ENCODE peak calls at places on chromosomes 6 and 20, in four cellular contexts. A is tibial nerve, I is A549, Q is thyroid gland. N is an unnamed sample. For H3K4me1, the result is how much of the 10 kb centered on the place peaks cover.

GRCh38 chr20:6074145-6074561 is 20.3 kb upstream of the LRRN4 start:
- DNase-seq in A (no peak), Q (no peak), I (peak), N (peak)

GRCh38 chr6:107361568-107362270 is 97.6 kb downstream of the PDSS2 start:
- DNase-seq in Q (peak), I (no peak), A (no peak), N (no peak)

GRCh38 chr6:86963352-86963751 is 26.0 kb downstream of the HTR1E start:
- DNase-seq in Q (no peak), I (no peak), A (no peak), N (no peak)

GRCh38 chr6:54722328-54722727 is 124.2 kb upstream of the FAM83B start:
- DNase-seq in I (no peak), A (no peak), Q (peak), N (no peak)

GRCh38 chr6:106309766-106310373 is 15.7 kb downstream of the ATG5 start:
- DNase-seq in Q (no peak), I (no peak), A (no peak), N (no peak)

GRCh38 chr20:63533388-63533787 is 3.8 kb downstream of the PTK6 start:
- DNase-seq in A (no peak), I (no peak), Q (no peak), N (no peak)

GRCh38 chr20:14178952-14179351 is 158.5 kb downstream of the FLRT3 start:
- DNase-seq in A (no peak), Q (no peak), I (no peak), N (no peak)

GRCh38 chr20:3275966-3276365 is 37.0 kb upstream of the SLC4A11 start:
- DNase-seq in Q (no peak), I (no peak), A (no peak), N (no peak)

GRCh38 chr6:127920804-127921203 is 19.9 kb upstream of the THEMIS start:
- DNase-seq in Q (no peak), I (no peak), A (no peak), N (no peak)

GRCh38 chr6:169250660-169251059 is 3.0 kb downstream of the THBS2 start:
- DNase-seq in A (no peak), Q (no peak), I (peak), N (peak)

GRCh38 chr6:15399651-15400470 is 154.0 kb downstream of the JARID2 start:
- DNase-seq in A (peak), I (peak), Q (peak), N (peak)

GRCh38 chr6:139863356-139863755 is 488.9 kb upstream of the CITED2 start:
- DNase-seq in I (no peak), Q (no peak), A (no peak), N (no peak)

GRCh38 chr6:125812394-125813231 is 21.9 kb downstream of the NCOA7 start:
- DNase-seq in I (peak), A (no peak), Q (no peak), N (no peak)

GRCh38 chr6:156840136-156840535 is 63.0 kb downstream of the ARID1B start:
- DNase-seq in I (no peak), Q (no peak), A (no peak), N (no peak)

GRCh38 chr20:6780414-6780813 is 12.9 kb downstream of the BMP2 start:
- DNase-seq in Q (no peak), I (no peak), A (no peak), N (no peak)

GRCh38 chr20:44618318-44618731 is 33.2 kb downstream of the ADA start:
- DNase-seq in A (no peak), I (no peak), Q (peak), N (peak)

GRCh38 chr6:131262060-131262459 is 126.8 kb downstream of the AKAP7 start:
- DNase-seq in Q (no peak), I (no peak), A (no peak), N (no peak)

GRCh38 chr6:25476126-25476525 is 175.9 kb upstream of the SCGN start:
- DNase-seq in A (no peak), I (no peak), Q (no peak), N (no peak)

GRCh38 chr6:2725999-2726567 is 24.6 kb downstream of the MYLK4 start:
- DNase-seq in A (no peak), Q (no peak), I (no peak), N (no peak)
- TF ChIP-seq POLR2A in A (no peak), Q (no peak), I (no peak), N (no peak)

DNA sequence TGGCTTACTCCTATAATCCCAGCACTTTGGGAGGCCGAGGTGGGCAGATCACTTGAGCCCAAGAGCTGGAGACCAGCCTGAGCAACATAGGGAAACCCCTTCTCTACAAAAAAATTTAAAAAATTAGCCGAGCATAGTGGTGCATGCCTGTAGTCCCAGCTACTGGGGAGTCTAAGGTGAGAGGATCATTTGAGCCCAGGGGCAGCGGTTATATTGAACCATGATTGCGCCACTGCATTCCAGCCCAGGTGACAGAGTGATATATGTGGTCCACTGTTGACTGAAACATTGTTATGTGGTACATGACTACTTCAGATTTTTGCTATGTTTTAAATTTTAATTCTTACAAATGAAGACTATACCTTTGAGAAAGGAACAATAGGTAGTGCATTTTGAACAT is 35.7 kb downstream of the MAPK14 start:
- DNase-seq in I (no peak), A (no peak), Q (no peak), N (no peak)
- H3K4me1 ChIP-seq in I (under half), A (under half), Q (under half), N (under half)

DNA sequence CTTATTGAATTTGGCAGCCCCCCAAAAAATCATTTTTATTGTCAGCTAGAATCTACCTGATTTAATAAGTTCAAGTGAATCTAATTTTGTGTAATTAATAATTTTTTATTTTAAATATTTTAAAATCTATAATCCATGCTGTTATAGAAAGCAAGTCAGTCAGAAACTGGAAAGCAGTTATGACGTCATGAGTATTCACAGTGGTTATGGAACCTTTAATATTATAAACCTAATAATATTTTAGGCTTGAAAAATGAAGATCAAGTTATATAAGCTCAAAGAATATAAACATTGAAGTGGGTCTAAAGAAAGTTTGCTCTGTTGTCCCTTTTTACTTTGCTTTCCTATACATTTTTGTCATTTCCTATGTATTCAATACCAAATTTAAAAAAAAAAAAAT is 1075.1 kb upstream of the EPHA7 start:
- DNase-seq in A (no peak), I (no peak), Q (no peak), N (no peak)
- TF ChIP-seq CTCF in A (no peak), I (no peak), Q (no peak), N (no peak)

GRCh38 chr6:11731423-11731822 is 47.2 kb downstream of the ADTRP start:
- DNase-seq in I (no peak), A (no peak), Q (peak), N (peak)
- TF ChIP-seq POLR2A in I (no peak), A (no peak), Q (no peak), N (no peak)

GRCh38 chr20:53841741-53842140 is 228.7 kb downstream of the BCAS1 start:
- DNase-seq in I (no peak), A (no peak), Q (no peak), N (no peak)

GRCh38 chr20:53842301-53843099 is 227.9 kb downstream of the BCAS1 start:
- DNase-seq in A (no peak), Q (no peak), I (no peak), N (no peak)

GRCh38 chr20:53844259-53844658 is 226.1 kb downstream of the BCAS1 start:
- DNase-seq in A (no peak), Q (no peak), I (no peak), N (no peak)

GRCh38 chr20:53845980-53846379 is 224.4 kb downstream of the BCAS1 start:
- DNase-seq in A (no peak), I (no peak), Q (no peak), N (no peak)

GRCh38 chr20:53843645-53844044 is 226.7 kb downstream of the BCAS1 start:
- DNase-seq in Q (no peak), I (no peak), A (no peak), N (no peak)
- H3K4me1 ChIP-seq in Q (under half), I (under half), A (under half), N (under half)

GRCh38 chr6:7900621-7901020 is 10.0 kb downstream of the TXNDC5 start:
- DNase-seq in Q (no peak), A (no peak), I (no peak), N (no peak)

GRCh38 chr6:7897461-7898192 is 13.0 kb downstream of the TXNDC5 start:
- DNase-seq in I (no peak), Q (no peak), A (no peak), N (no peak)

GRCh38 chr6:7901056-7901455 is 9.5 kb downstream of the TXNDC5 start:
- DNase-seq in Q (no peak), A (no peak), I (no peak), N (no peak)

GRCh38 chr6:7899889-7900213 is 10.7 kb downstream of the TXNDC5 start:
- DNase-seq in A (no peak), I (no peak), Q (no peak), N (no peak)

GRCh38 chr6:7899046-7899888 is 11.3 kb downstream of the TXNDC5 start:
- DNase-seq in A (no peak), I (peak), Q (no peak), N (no peak)
- TF ChIP-seq CTCF in A (no peak), I (peak), Q (no peak), N (no peak)

GRCh38 chr6:149499066-149499465 is 14.3 kb upstream of the ZC3H12D start:
- DNase-seq in I (no peak), A (no peak), Q (no peak), N (no peak)
- TF ChIP-seq POLR2A in I (no peak), A (no peak), Q (no peak), N (no peak)